ENCODE peak calls at places on chromosomes 7 and 10, in six cellular contexts. J is lung, Q is body of pancreas, Y is AG04449, N is astrocyte, H is GM12878. T is an unnamed sample.

GRCh38 chr7:122397381-122397780 is 92.8 kb upstream of the FEZF1 start:
- DNase-seq in H (no peak), Y (no peak), J (no peak), Q (no peak), N (no peak), T (no peak)

GRCh38 chr7:159026271-159027047 is 118.2 kb downstream of the VIPR2 start:
- DNase-seq in Q (no peak), N (no peak), Y (no peak), J (no peak), H (no peak), T (no peak)

GRCh38 chr7:130986271-130986690 is 252.3 kb upstream of the KLF14 start:
- DNase-seq in Q (no peak), J (no peak), Y (no peak), N (no peak), H (no peak), T (peak; percentile 62)

GRCh38 chr7:131556055-131556911 is at the start of gene PODXL:
- DNase-seq in H (no peak), N (peak; percentile 21), Y (no peak), Q (peak; percentile 79), J (peak; percentile 61), T (peak; percentile 40)

GRCh38 chr7:134188311-134188710 is 61.2 kb downstream of the LRGUK start:
- DNase-seq in Y (no peak), Q (no peak), H (no peak), J (no peak), N (no peak), T (no peak)

GRCh38 chr10:49028639-49029038 is 86.7 kb downstream of the VSTM4 start:
- DNase-seq in Y (no peak), H (no peak), Q (no peak), J (no peak), N (no peak), T (no peak)

GRCh38 chr10:74363727-74364126 is 212.7 kb downstream of the ADK start:
- DNase-seq in N (no peak), H (no peak), Q (no peak), J (no peak), Y (no peak), T (no peak)

GRCh38 chr7:64887756-64888508 is 15.1 kb upstream of the ZNF273 start:
- DNase-seq in J (peak; percentile 45), H (no peak), Y (no peak), N (no peak), Q (peak; percentile 59), T (no peak)

GRCh38 chr10:79904671-79905321 is 44.1 kb downstream of the SFTPD start:
- DNase-seq in Y (no peak), N (peak; percentile 63), Q (peak; percentile 79), J (peak; percentile 75), H (no peak), T (peak; percentile 68)

GRCh38 chr10:14684363-14684762 is 90.3 kb downstream of the FAM107B start:
- DNase-seq in N (no peak), Q (no peak), J (no peak), Y (no peak), H (no peak), T (peak; percentile 10)

GRCh38 chr10:106872176-106872575 is 292.3 kb downstream of the SORCS1 start:
- DNase-seq in J (no peak), N (no peak), Q (no peak), H (no peak), Y (no peak), T (no peak)

GRCh38 chr7:113374924-113375323 is 256.6 kb upstream of the SMIM30 start:
- DNase-seq in H (no peak), Q (no peak), J (no peak), N (no peak), Y (no peak), T (no peak)

GRCh38 chr10:20927495-20927894 is 30.4 kb upstream of the NEBL start:
- DNase-seq in N (no peak), Q (no peak), J (no peak), Y (no peak), H (no peak), T (no peak)

GRCh38 chr7:34163956-34164355 is 258.6 kb downstream of the BMPER start:
- DNase-seq in J (no peak), Q (no peak), N (no peak), H (no peak), Y (no peak), T (no peak)

GRCh38 chr10:74453151-74453550 is 302.1 kb downstream of the ADK start:
- DNase-seq in Y (no peak), H (no peak), N (no peak), J (no peak), Q (no peak), T (no peak)

GRCh38 chr10:112546474-112546873 is 99.5 kb downstream of the VTI1A start:
- DNase-seq in Y (no peak), H (no peak), Q (no peak), J (no peak), N (no peak), T (no peak)

GRCh38 chr7:83271212-83272099 is 108.8 kb upstream of the PCLO start:
- DNase-seq in Y (no peak), J (no peak), N (peak; percentile 42), Q (no peak), H (no peak), T (peak; percentile 69)

GRCh38 chr10:129523723-129524316 is 56.8 kb downstream of the MGMT start:
- DNase-seq in N (no peak), J (no peak), Y (no peak), H (no peak), Q (no peak), T (no peak)

GRCh38 chr10:117647306-117647705 is 104.8 kb downstream of the EMX2 start:
- DNase-seq in N (peak; percentile 3), J (no peak), Y (no peak), H (no peak), Q (no peak), T (no peak)

GRCh38 chr10:77431209-77431611 is 206.4 kb downstream of the KCNMA1 start:
- DNase-seq in Y (no peak), Q (no peak), H (no peak), J (no peak), N (no peak), T (no peak)

GRCh38 chr7:76201732-76202665 is at the start of gene SRRM3:
- DNase-seq in N (peak; percentile 61), J (peak; percentile 67), Q (peak; percentile 82), H (no peak), Y (peak; percentile 5), T (peak; percentile 80)

DNA sequence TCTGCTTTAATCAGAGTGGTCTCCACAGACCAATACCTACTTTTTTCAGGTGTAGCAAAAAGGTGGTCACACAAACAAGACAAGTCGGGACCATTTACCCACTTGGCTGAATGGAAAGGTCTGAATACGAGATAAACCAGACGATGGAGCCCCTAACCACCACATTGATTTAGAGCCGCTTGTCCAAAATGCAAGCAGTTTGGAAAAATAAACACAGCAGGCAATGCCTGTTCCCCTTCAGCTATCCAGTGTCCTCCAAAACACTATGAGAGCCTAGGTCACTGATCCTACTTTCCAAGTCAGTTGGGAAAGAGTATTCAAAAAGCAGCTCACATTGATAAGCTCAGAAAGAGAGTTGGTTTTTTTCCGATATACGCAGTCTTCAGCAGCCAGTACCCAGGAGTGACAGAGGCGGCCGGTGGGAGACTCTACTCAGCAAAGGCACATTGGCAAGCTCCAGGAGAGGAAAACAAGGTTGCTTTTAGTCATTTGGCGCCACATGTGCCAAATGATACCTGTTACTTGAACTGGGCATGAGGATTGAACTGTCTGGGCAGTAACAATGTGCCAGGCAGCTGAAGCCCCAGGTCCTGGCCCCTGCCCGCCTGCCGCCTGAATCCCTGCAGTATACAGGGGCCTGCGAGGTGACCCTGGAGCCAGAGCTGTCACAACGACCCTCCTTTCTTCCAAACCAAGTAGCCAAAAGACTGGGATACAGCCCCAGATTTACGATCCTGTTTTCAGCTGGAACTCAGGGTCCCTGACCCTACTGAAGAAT is 109.9 kb downstream of the PIP4K2A start:
- DNase-seq in N (no peak), H (no peak), Q (no peak), Y (no peak), J (no peak), T (no peak)
- H3K4me3 ChIP-seq in N (no peak overlapping the region), H (no peak overlapping the region), Q (no peak overlapping the region), Y (no peak overlapping the region), J (no peak overlapping the region), T (no peak overlapping the region)

DNA sequence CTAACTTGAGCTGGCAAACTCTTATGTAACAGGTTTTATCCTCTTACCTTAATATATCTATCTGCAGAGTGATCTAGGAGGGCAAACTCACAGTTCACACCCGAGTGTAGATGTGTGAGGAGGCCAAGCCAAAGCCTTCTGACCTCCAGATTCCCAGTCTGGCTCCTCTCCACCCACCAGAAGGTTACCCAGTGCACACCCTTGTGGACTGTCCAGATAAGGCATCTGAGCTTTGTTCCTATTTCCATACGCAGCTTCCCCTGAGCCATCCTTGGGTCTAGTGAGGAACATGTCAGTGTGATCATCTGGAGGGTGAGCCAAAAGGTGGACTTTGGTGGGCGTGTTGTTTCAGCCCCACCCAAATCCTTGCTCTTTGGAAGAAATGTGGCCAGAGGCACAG is 203.0 kb upstream of the MEOX2 start:
- DNase-seq in N (no peak), J (no peak), H (no peak), Q (no peak), Y (no peak), T (peak; percentile 20)
- TF ChIP-seq CTCF in N (no peak), J (no peak), H (no peak), Q (no peak), Y (no peak), T (peak; percentile 27)

GRCh38 chr7:1948377-1948796 is 278.3 kb downstream of the ELFN1 start:
- DNase-seq in Y (no peak), N (no peak), Q (no peak), J (no peak), H (no peak), T (no peak)

GRCh38 chr7:1945558-1945957 is 275.5 kb downstream of the ELFN1 start:
- DNase-seq in J (no peak), H (no peak), N (no peak), Q (no peak), Y (no peak), T (no peak)

GRCh38 chr7:1947586-1948217 is 277.6 kb downstream of the ELFN1 start:
- DNase-seq in H (no peak), Y (no peak), J (no peak), Q (no peak), N (no peak), T (no peak)

GRCh38 chr7:1946025-1946424 is 275.9 kb downstream of the ELFN1 start:
- DNase-seq in Q (no peak), H (no peak), Y (no peak), J (no peak), N (no peak), T (no peak)

GRCh38 chr7:1946461-1947450 is 276.7 kb downstream of the ELFN1 start:
- DNase-seq in H (no peak), Y (no peak), Q (no peak), J (no peak), N (no peak), T (no peak)
- H3K4me3 ChIP-seq in H (no peak overlapping the region), Y (no peak overlapping the region), Q (no peak overlapping the region), J (no peak overlapping the region), N (no peak overlapping the region), T (no peak overlapping the region)

DNA sequence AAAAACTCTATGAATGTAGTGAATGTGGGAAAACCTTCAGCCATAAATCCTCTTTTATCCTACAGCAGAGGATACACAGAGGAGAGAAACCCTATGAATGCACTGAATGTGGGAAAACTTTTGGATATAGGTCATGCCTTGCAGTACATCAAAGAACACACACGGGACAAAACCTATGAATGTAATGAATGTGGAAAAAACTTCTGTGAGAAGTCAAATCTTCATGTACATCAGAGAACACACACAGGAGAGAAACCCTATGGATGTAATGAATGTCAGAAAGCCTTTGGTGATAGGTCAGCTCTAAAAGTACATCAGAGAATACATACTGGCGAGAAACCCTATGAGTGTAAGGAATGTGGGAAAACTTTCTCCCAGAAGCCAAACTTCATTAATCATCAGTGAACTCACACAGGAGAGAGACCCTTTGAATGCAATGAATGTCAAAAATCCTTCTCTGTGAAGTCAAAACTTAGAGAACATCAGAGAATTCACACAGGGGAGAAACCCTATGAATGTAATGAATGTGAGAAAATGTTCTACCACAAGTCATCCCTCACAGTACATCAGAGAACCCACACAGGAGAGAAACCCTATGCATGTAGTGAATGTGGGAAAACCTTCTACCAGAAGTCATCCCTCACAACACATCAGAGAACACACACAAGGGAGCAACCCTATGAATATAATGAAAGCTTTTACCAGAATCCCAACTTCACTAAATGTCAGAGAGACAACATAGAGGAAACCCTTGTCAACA is 45.6 kb downstream of the ZNF487 start:
- DNase-seq in Y (no peak), J (no peak), Q (no peak), N (no peak), H (no peak), T (no peak)
- TF ChIP-seq CTCF in Y (no peak), J (no peak), Q (no peak), N (no peak), H (no peak), T (no peak)

T was measured in fibroblast of pulmonary artery.